ENCODE peak calls at places on chromosomes 16 and 17, in five cellular contexts. F is NCI-H2107, A is NCI-H1048, Q is esophagus squamous epithelium, J is H4. L is an unnamed sample.

GRCh38 chr17:43723697-43724359 is 34.8 kb downstream of the SOST start:
- DNase-seq in F (no peak), A (no peak), Q (no peak), J (peak; percentile 89), L (no peak)

GRCh38 chr17:34589120-34589965 is 10.0 kb downstream of the TMEM132E start:
- DNase-seq in F (no peak), A (no peak), Q (no peak), J (no peak), L (no peak)

GRCh38 chr17:81025065-81025751 is 9.7 kb upstream of the BAIAP2 start:
- DNase-seq in F (no peak), A (no peak), Q (no peak), J (no peak), L (no peak)

GRCh38 chr16:74720579-74720978 is 19.9 kb upstream of the MLKL start:
- DNase-seq in F (no peak), A (no peak), Q (no peak), J (no peak), L (no peak)

GRCh38 chr17:37527249-37527851 is 37.7 kb downstream of the DUSP14 start:
- DNase-seq in F (no peak), A (no peak), Q (no peak), J (peak; percentile 57), L (no peak)

GRCh38 chr17:2971851-2972250 is 91.6 kb downstream of the OR1D5 start:
- DNase-seq in F (no peak), A (no peak), Q (no peak), J (no peak), L (no peak)

GRCh38 chr17:72135546-72136325 is 14.9 kb downstream of the SOX9 start:
- DNase-seq in F (no peak), A (no peak), Q (no peak), J (no peak), L (no peak)

GRCh38 chr17:55426851-55427586 is 5.4 kb upstream of the MMD start:
- DNase-seq in F (no peak), A (no peak), Q (no peak), J (no peak), L (no peak)

GRCh38 chr16:71894229-71894920 is 956 bp upstream of the IST1 start:
- DNase-seq in F (peak; percentile 38), A (no peak), Q (no peak), J (peak; percentile 41), L (peak; percentile 29)

GRCh38 chr16:49488740-49489525 is 115.3 kb downstream of the C16orf78 start:
- DNase-seq in F (no peak), A (no peak), Q (no peak), J (no peak), L (no peak)

GRCh38 chr17:62965649-62966425 is at the start of gene TANC2:
- DNase-seq in F (peak; percentile 56), A (peak; percentile 65), Q (no peak), J (peak; percentile 78), L (peak; percentile 63)

GRCh38 chr17:43360376-43360738 is 38.4 kb upstream of the ARL4D start:
- DNase-seq in F (no peak), A (peak; percentile 46), Q (no peak), J (peak; percentile 85), L (peak; percentile 88)

GRCh38 chr16:74320707-74321106 is 24.1 kb downstream of the PSMD7 start:
- DNase-seq in F (no peak), A (no peak), Q (no peak), J (no peak), L (no peak)

GRCh38 chr16:75073551-75074414 is 42.8 kb downstream of the LDHD start:
- DNase-seq in F (no peak), A (no peak), Q (no peak), J (no peak), L (no peak)

GRCh38 chr16:86995456-86995855 is 321.7 kb downstream of the C16orf95 start:
- DNase-seq in F (no peak), A (no peak), Q (no peak), J (no peak), L (no peak)

GRCh38 chr16:64403352-64403751 is 718.5 kb downstream of the CDH11 start:
- DNase-seq in F (no peak), A (no peak), Q (no peak), J (no peak), L (no peak)

GRCh38 chr17:53058031-53058430 is 764.7 kb upstream of the KIF2B start:
- DNase-seq in F (no peak), A (no peak), Q (no peak), J (peak; percentile 26), L (no peak)

GRCh38 chr16:4944333-4945281 is 7.7 kb upstream of the PPL start:
- DNase-seq in F (peak; percentile 60), A (no peak), Q (no peak), J (peak; percentile 97), L (no peak)

GRCh38 chr16:87918866-87919680 is 17.3 kb downstream of the CA5A start:
- DNase-seq in F (no peak), A (no peak), Q (no peak), J (no peak), L (no peak)

GRCh38 chr16:51540259-51540658 is 389.2 kb upstream of the SALL1 start:
- DNase-seq in F (no peak), A (no peak), Q (no peak), J (peak; percentile 49), L (no peak)

GRCh38 chr16:53736297-53736696 is 32.3 kb downstream of the FTO start:
- DNase-seq in F (no peak), A (no peak), Q (no peak), J (no peak), L (no peak)

GRCh38 chr17:83186751-83187421 is 107.5 kb downstream of the METRNL start:
- DNase-seq in F (no peak), A (no peak), Q (no peak), J (no peak), L (peak; percentile 3)

GRCh38 chr16:28495098-28495793 is 803 bp downstream of the APOBR start:
- DNase-seq in F (no peak), A (no peak), Q (no peak), J (no peak), L (no peak)

GRCh38 chr17:66401364-66401763 is 99.0 kb downstream of the PRKCA start:
- DNase-seq in F (no peak), A (no peak), Q (no peak), J (no peak), L (peak; percentile 61)

GRCh38 chr17:15651583-15652110 is 32.1 kb upstream of the FBXW10B start:
- DNase-seq in F (peak; percentile 46), A (peak; percentile 28), Q (peak; percentile 31), J (peak; percentile 100), L (peak; percentile 38)

GRCh38 chr17:1574697-1575471 is 12.3 kb upstream of the PITPNA start:
- DNase-seq in F (no peak), A (no peak), Q (no peak), J (no peak), L (no peak)

L was measured in T-helper 2 cell treated with Interferon-gamma antibody and Interleukin-4, amounts not matched to agents 5 μg/mL and 100 μg/mL, for 36 hours.